ENCODE peak calls at places on chromosomes 16 and 17, in seven cellular contexts. M is neuronal stem cell, L is H9, F is H1, H is IMR-90, Q is trophoblast cell, U is mesenchymal stem cell. Y is an unnamed sample.

GRCh38 chr17:8430966-8431365 is 4.7 kb upstream of the NDEL1 start:
- DNase-seq in L (no peak), H (peak; percentile 22), M (no peak), Q (no peak), U (no peak), F (no peak), Y (no peak)

GRCh38 chr16:12141073-12141472 is 164.5 kb downstream of the SNX29 start:
- DNase-seq in M (no peak), L (no peak), H (peak; percentile 54), Q (no peak), F (no peak), U (no peak), Y (no peak)

GRCh38 chr17:9991796-9992195 is 86.7 kb upstream of the RCVRN start:
- DNase-seq in H (no peak), F (no peak), Q (peak; percentile 88), L (no peak), U (no peak), M (no peak), Y (no peak)

GRCh38 chr16:72793017-72793416 is 254.9 kb downstream of the ZFHX3 start:
- DNase-seq in Q (no peak), L (no peak), F (no peak), H (no peak), M (no peak), U (no peak), Y (no peak)

GRCh38 chr16:89917773-89918452 is 749 bp upstream of the MC1R start:
- DNase-seq in L (peak; percentile 77), F (no peak), U (peak; percentile 85), M (no peak), Q (peak; percentile 87), H (peak; percentile 73), Y (peak; percentile 79)

GRCh38 chr16:49858200-49859129 is 2.6 kb upstream of the ZNF423 start:
- DNase-seq in M (peak; percentile 58), Q (no peak), F (no peak), H (no peak), L (peak; percentile 67), U (peak; percentile 35), Y (peak; percentile 53)

GRCh38 chr16:11618107-11618717 is 31.5 kb upstream of the LITAF start:
- DNase-seq in L (no peak), U (no peak), M (no peak), Q (peak; percentile 48), F (no peak), H (no peak), Y (no peak)

GRCh38 chr16:55367796-55368195 is 43.8 kb downstream of the IRX6 start:
- DNase-seq in U (no peak), Q (no peak), L (no peak), H (peak; percentile 20), M (no peak), F (no peak), Y (no peak)

GRCh38 chr17:15926039-15926740 is 18.7 kb upstream of the ADORA2B start:
- DNase-seq in F (no peak), M (no peak), U (peak; percentile 46), Q (no peak), H (no peak), L (no peak), Y (peak; percentile 81)

GRCh38 chr17:81200695-81201580 is 21.8 kb downstream of the CEP131 start:
- DNase-seq in F (no peak), M (peak; percentile 21), Q (peak; percentile 55), L (no peak), U (peak; percentile 75), H (peak; percentile 72), Y (peak; percentile 76)

GRCh38 chr17:63435681-63436522 is 10.2 kb downstream of the CYB561 start:
- DNase-seq in L (peak; percentile 89), U (no peak), H (no peak), F (no peak), M (no peak), Q (peak; percentile 47), Y (no peak)

GRCh38 chr16:79347176-79347715 is 253.3 kb downstream of the MAF start:
- DNase-seq in Q (no peak), M (no peak), F (no peak), H (no peak), U (no peak), L (peak; percentile 29), Y (no peak)

GRCh38 chr17:10620823-10621222 is 36.3 kb downstream of the MYH3 start:
- DNase-seq in U (no peak), H (no peak), F (no peak), Q (no peak), M (no peak), L (no peak), Y (no peak)

GRCh38 chr16:23286131-23286532 is 16.0 kb upstream of the SCNN1B start:
- DNase-seq in M (no peak), F (no peak), U (no peak), Q (peak; percentile 33), H (peak; percentile 59), L (no peak), Y (no peak)

GRCh38 chr17:20224379-20224778 is 215.2 kb downstream of the SPECC1 start:
- DNase-seq in M (no peak), F (no peak), H (no peak), L (no peak), Q (no peak), U (no peak), Y (no peak)

GRCh38 chr17:17028059-17028877 is 14.0 kb upstream of the MPRIP start:
- DNase-seq in Q (peak; percentile 100), H (peak; percentile 35), U (peak; percentile 48), L (peak; percentile 96), M (peak; percentile 41), F (peak; percentile 56), Y (peak; percentile 93)

GRCh38 chr16:57471852-57472664 is 9.6 kb downstream of the POLR2C start:
- DNase-seq in M (no peak), L (peak; percentile 43), Q (no peak), U (peak; percentile 53), H (no peak), F (no peak), Y (no peak)

GRCh38 chr17:47967607-47968252 is 3.2 kb upstream of the CDK5RAP3 start:
- DNase-seq in L (no peak), F (no peak), M (no peak), H (peak; percentile 89), U (peak; percentile 80), Q (peak; percentile 78), Y (peak; percentile 39)

GRCh38 chr16:75074415-75074793 is 42.2 kb downstream of the LDHD start:
- DNase-seq in F (no peak), M (no peak), Q (no peak), U (no peak), H (no peak), L (no peak), Y (no peak)
- H3K18ac ChIP-seq in F (no peak overlapping the region), M (no peak overlapping the region), Q (no peak overlapping the region), U (no peak overlapping the region), H (no peak overlapping the region), L (no peak overlapping the region), Y (no peak overlapping the region)

DNA sequence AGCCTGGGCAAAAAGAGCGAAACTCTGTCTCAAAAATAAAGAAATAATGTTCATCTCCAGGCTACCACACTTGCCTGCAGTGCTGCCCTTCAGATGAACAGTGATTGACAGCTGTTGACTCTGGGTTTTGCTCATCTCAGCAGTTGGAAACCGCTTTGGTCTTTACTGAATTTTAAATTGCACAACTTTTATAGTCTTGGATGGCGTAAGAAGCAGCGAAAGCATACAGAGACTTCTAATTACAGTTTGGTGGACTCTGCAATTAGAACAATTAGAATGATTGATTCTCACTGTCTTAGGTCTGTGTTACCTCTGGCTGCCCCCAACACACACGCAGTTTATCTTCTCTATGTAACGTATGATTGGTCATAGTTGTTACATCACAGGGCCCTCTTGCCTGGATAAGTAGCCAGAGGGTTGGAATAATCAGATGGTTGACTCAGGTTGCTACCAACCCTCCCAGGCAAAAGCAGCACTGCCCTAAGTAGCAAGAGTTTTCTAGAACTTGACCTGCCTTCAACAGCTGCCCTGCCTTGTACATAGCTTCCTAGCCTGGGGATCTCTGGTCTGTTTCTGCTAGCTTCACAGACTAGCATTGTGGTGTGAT is 1.8 kb upstream of the NAT9 start:
- DNase-seq in L (no peak), F (no peak), U (peak; percentile 21), Q (peak; percentile 77), M (no peak), H (no peak), Y (no peak)
- H3K18ac ChIP-seq in L (no peak overlapping the region), F (no peak overlapping the region), U (no peak overlapping the region), Q (no peak overlapping the region), M (no peak overlapping the region), H (no peak overlapping the region), Y (no peak overlapping the region)

GRCh38 chr17:34825102-34825501 is 136.2 kb downstream of the CCT6B start:
- DNase-seq in U (no peak), H (no peak), L (no peak), Q (no peak), M (no peak), F (no peak), Y (no peak)
- H3K18ac ChIP-seq in U (no peak overlapping the region), H (no peak overlapping the region), L (no peak overlapping the region), Q (no peak overlapping the region), M (no peak overlapping the region), F (no peak overlapping the region), Y (no peak overlapping the region)

GRCh38 chr17:66142428-66142827 is 49.5 kb downstream of the CEP112 start:
- DNase-seq in H (no peak), Q (no peak), F (no peak), U (no peak), L (no peak), M (no peak), Y (no peak)

GRCh38 chr17:66135896-66136295 is 56.0 kb downstream of the CEP112 start:
- DNase-seq in U (peak; percentile 32), M (no peak), Q (peak; percentile 27), F (no peak), H (peak; percentile 4), L (no peak), Y (no peak)

GRCh38 chr17:66135219-66135618 is 56.7 kb downstream of the CEP112 start:
- DNase-seq in L (no peak), Q (no peak), M (no peak), F (no peak), H (no peak), U (no peak), Y (no peak)

GRCh38 chr17:66143657-66144282 is 48.2 kb downstream of the CEP112 start:
- DNase-seq in Q (no peak), H (no peak), F (no peak), U (no peak), M (no peak), L (no peak), Y (no peak)

DNA sequence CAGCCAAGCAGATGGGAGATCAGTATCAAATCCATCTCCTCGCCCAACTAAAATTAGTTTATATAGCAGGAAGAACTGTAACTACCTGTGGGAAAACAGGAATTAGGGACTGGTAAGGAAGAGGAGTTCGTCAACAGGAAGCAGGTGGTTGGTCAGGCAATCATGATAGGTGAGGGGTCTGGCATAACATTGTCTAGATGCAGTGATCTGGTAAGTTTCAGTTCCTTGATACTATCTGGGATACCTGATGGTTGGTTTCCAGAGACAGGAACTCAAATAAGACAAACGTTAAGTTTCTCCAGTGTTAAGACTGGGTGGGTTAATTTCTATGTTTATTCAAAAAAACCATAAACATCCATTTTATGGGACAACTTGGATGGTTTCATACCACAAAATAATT is 53.8 kb downstream of the CEP112 start:
- DNase-seq in F (no peak), H (no peak), Q (no peak), L (no peak), U (no peak), M (no peak), Y (no peak)
- H3K18ac ChIP-seq in F (no peak overlapping the region), H (no peak overlapping the region), Q (no peak overlapping the region), L (no peak overlapping the region), U (no peak overlapping the region), M (no peak overlapping the region), Y (no peak overlapping the region)

GRCh38 chr17:79937981-79938695 is 97.5 kb downstream of the TBC1D16 start:
- DNase-seq in Q (no peak), L (no peak), M (no peak), U (no peak), H (no peak), F (no peak), Y (no peak)
- H3K18ac ChIP-seq in Q (no peak overlapping the region), L (no peak overlapping the region), M (peak overlapping the region; percentile 82), U (no peak overlapping the region), H (no peak overlapping the region), F (no peak overlapping the region), Y (no peak overlapping the region)

Y was measured in mesendoderm.